ENCODE peak calls at places on chromosomes 7 and 10, in seven cellular contexts. P is progenitor cell of endocrine pancreas; E is CD4-positive, alpha-beta T cell; C is heart right ventricle; Z is thoracic aorta; H is PC-9; X is endothelial cell. G is an unnamed sample.

GRCh38 chr10:22442063-22442462 is 96.8 kb downstream of the SPAG6 start:
- DNase-seq in E (no peak), H (no peak), X (no peak), C (no peak), P (no peak), Z (no peak), G (no peak)

GRCh38 chr10:126527645-126528319 is 139.5 kb upstream of the ADAM12 start:
- DNase-seq in Z (no peak), X (no peak), E (no peak), H (no peak), C (no peak), P (no peak), G (no peak)

GRCh38 chr7:24971333-24972165 is 8.4 kb downstream of the OSBPL3 start:
- DNase-seq in H (peak; percentile 85), E (no peak), X (no peak), P (no peak), C (no peak), Z (no peak), G (no peak)

GRCh38 chr7:87712571-87712970 is 84.4 kb downstream of the RUNDC3B start:
- DNase-seq in H (no peak), X (no peak), Z (no peak), P (no peak), E (no peak), C (no peak), G (no peak)

GRCh38 chr7:122717356-122718089 is 14.8 kb upstream of the RNF148 start:
- DNase-seq in H (no peak), C (no peak), Z (no peak), E (no peak), X (no peak), P (no peak), G (no peak)

GRCh38 chr10:25682203-25682950 is 251.7 kb upstream of the MYO3A start:
- DNase-seq in C (peak; percentile 52), X (no peak), E (no peak), H (no peak), Z (no peak), P (no peak), G (no peak)

GRCh38 chr7:76346778-76347177 is 12.0 kb downstream of the YWHAG start:
- DNase-seq in E (no peak), P (no peak), Z (no peak), X (peak; percentile 52), H (no peak), C (no peak), G (no peak)

GRCh38 chr10:58326967-58327381 is 7.8 kb upstream of the UBE2D1 start:
- DNase-seq in C (peak; percentile 34), P (no peak), X (no peak), H (no peak), E (no peak), Z (no peak), G (no peak)

GRCh38 chr10:4196948-4197390 is 412.0 kb upstream of the KLF6 start:
- DNase-seq in E (no peak), C (no peak), X (no peak), P (no peak), Z (no peak), H (no peak), G (no peak)

GRCh38 chr10:71472912-71473311 is 76.2 kb downstream of the CDH23 start:
- DNase-seq in E (no peak), H (no peak), C (no peak), Z (no peak), X (no peak), P (no peak), G (no peak)

GRCh38 chr7:107659666-107660065 is 962 bp upstream of the SLC26A4 start:
- DNase-seq in H (no peak), P (no peak), C (no peak), Z (no peak), X (no peak), E (no peak), G (no peak)

GRCh38 chr10:1187151-1187854 is 131.1 kb downstream of the WDR37 start:
- DNase-seq in H (no peak), X (no peak), P (no peak), C (no peak), E (no peak), Z (no peak), G (no peak)

GRCh38 chr10:29658984-29659769 is 24.4 kb upstream of the SVIL start:
- DNase-seq in Z (no peak), P (no peak), X (peak; percentile 14), E (peak; percentile 26), C (no peak), H (peak; percentile 87), G (peak; percentile 85)

GRCh38 chr7:67777119-67777518 is 780.5 kb downstream of the TYW1 start:
- DNase-seq in H (no peak), Z (no peak), C (no peak), E (no peak), X (no peak), P (no peak), G (no peak)

GRCh38 chr10:3363316-3364070 is 190.9 kb upstream of the PITRM1 start:
- DNase-seq in H (no peak), C (no peak), E (no peak), Z (no peak), P (no peak), X (no peak), G (no peak)

GRCh38 chr7:112556633-112557032 is 75.8 kb downstream of the LSMEM1 start:
- DNase-seq in H (no peak), Z (no peak), X (no peak), C (no peak), P (no peak), E (no peak), G (no peak)

GRCh38 chr10:112435013-112435619 is 11.6 kb downstream of the ZDHHC6 start:
- DNase-seq in E (no peak), P (no peak), X (no peak), C (no peak), H (no peak), Z (no peak), G (no peak)

GRCh38 chr7:17774248-17774647 is 166.0 kb downstream of the SNX13 start:
- DNase-seq in E (no peak), C (peak; percentile 17), P (no peak), H (no peak), Z (no peak), X (no peak), G (no peak)

GRCh38 chr7:49389866-49390265 is 383.6 kb upstream of the VWC2 start:
- DNase-seq in Z (no peak), P (no peak), E (no peak), X (no peak), C (no peak), H (no peak), G (no peak)

GRCh38 chr10:131141207-131141606 is 170.3 kb downstream of the TCERG1L start:
- DNase-seq in X (no peak), C (no peak), E (no peak), H (no peak), P (no peak), Z (no peak), G (no peak)

GRCh38 chr7:34739651-34740300 is 81.8 kb downstream of the NPSR1 start:
- DNase-seq in C (no peak), E (no peak), P (no peak), X (no peak), H (no peak), Z (no peak), G (no peak)

GRCh38 chr10:105757302-105757701 is 1116.2 kb downstream of the SORCS3 start:
- DNase-seq in P (no peak), X (no peak), H (no peak), E (no peak), C (no peak), Z (no peak), G (no peak)

GRCh38 chr7:152048051-152048450 is 22.6 kb downstream of the GALNT11 start:
- DNase-seq in Z (no peak), P (no peak), X (no peak), C (no peak), H (no peak), E (no peak), G (no peak)

GRCh38 chr7:28697898-28698563 is 260.1 kb downstream of the TRIL start:
- DNase-seq in C (no peak), X (no peak), E (no peak), P (no peak), Z (no peak), H (no peak), G (no peak)

GRCh38 chr10:104139221-104139620 is 17.2 kb downstream of the SFR1 start:
- DNase-seq in C (no peak), H (no peak), X (no peak), P (no peak), E (no peak), Z (no peak), G (no peak)
- TF ChIP-seq CTCF in C (no peak), H (peak; percentile 9), X (peak; percentile 19), P (peak; percentile 33), E (peak; percentile 46), Z (no peak), G (peak; percentile 45)

DNA sequence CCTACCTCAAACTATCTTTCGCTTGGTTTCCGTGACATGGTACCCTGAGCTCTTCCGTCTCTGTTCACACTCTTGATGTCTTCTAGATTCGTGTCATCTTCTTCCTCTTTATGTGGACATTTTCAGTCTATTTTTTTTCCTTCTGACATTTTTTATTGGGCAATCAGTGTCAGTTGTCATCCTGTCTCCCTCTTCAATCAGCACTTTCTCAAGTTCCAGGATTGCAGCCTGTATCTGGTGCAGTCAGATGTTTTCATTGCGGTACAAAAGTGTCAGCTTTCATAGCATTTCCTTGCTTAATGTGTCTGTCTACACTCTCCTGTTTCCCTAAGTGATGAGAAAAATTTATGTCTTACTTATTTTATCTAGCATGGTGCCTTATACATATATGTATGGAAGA is 51.1 kb upstream of the ETV1 start:
- DNase-seq in H (no peak), P (no peak), C (no peak), E (no peak), Z (no peak), X (no peak), G (no peak)
- TF ChIP-seq CTCF in H (no peak), P (no peak), C (no peak), E (no peak), Z (no peak), X (no peak), G (no peak)

GRCh38 chr10:44731271-44731670 is 179.9 kb upstream of the TMEM72 start:
- DNase-seq in P (no peak), C (no peak), X (no peak), Z (no peak), E (no peak), H (no peak), G (no peak)

DNA sequence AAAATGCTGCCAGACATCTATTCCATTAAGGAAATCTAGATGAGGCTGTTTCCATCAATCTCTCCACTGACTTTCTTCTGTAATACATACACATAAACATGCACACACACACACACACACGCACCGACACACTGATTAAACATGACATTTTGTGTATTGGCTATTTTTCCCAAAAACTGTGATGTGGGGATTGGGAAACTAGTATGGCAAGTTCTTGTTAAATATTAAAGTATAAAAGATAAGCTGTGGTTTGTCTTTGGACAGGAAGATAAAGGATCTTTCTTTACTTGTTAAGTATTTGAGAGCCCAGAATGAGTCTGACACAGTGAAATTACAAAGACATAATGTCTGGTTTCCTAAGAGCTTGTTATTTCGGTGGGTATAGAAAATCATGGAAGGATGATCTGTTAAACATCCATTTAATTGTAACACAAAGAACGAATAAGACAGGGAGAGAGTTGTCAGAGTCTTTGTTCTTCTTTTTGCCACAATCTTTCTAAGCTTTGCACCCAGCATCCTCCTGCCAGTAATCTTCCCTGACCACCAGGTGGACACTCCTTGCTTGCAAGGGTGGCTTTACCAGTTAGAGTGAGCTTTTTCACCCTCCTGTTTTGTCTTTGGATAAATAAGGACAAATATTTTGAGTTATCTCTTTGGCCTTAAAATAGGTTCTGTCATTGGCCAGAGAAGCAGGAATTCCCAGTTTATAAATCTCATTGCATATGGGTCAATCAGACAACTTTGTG is 177.2 kb upstream of the TMEM72 start:
- DNase-seq in X (no peak), C (no peak), Z (no peak), E (no peak), H (no peak), P (no peak), G (no peak)
- TF ChIP-seq CTCF in X (no peak), C (peak; percentile 5), Z (no peak), E (no peak), H (peak; percentile 50), P (peak; percentile 53), G (peak; percentile 21)

GRCh38 chr10:7301039-7301768 is 109.6 kb downstream of the SFMBT2 start:
- DNase-seq in E (no peak), Z (no peak), P (no peak), X (peak; percentile 12), H (no peak), C (no peak), G (no peak)
- TF ChIP-seq CTCF in E (no peak), Z (no peak), P (peak; percentile 45), X (peak; percentile 17), H (no peak), C (peak; percentile 20), G (no peak)